ENCODE peak calls at places on chromosomes 2 and 18, in five cellular contexts. U is OCI-LY7, M is mesenchymal stem cell, G is left lung, X is fibroblast of lung. Q is an unnamed sample.

GRCh38 chr18:78376036-78376435 is 603.6 kb upstream of the SALL3 start:
- DNase-seq in X (no peak), U (no peak), G (no peak), M (no peak), Q (no peak)

GRCh38 chr2:56688661-56689060 is 504.9 kb downstream of the CCDC85A start:
- DNase-seq in X (no peak), U (no peak), M (no peak), G (no peak), Q (no peak)

GRCh38 chr2:95347681-95348608 is 50.8 kb downstream of the KCNIP3 start:
- DNase-seq in U (no peak), G (peak; percentile 63), X (no peak), M (no peak), Q (no peak)

GRCh38 chr2:209977386-209978239 is 24.8 kb upstream of the RPE start:
- DNase-seq in M (peak; percentile 41), G (no peak), U (peak; percentile 50), X (peak; percentile 66), Q (peak; percentile 4)

GRCh38 chr2:183284606-183285005 is 160.4 kb downstream of the NUP35 start:
- DNase-seq in X (no peak), G (no peak), M (peak; percentile 79), U (no peak), Q (no peak)

GRCh38 chr2:11481426-11481788 is 15.4 kb upstream of the E2F6 start:
- DNase-seq in M (no peak), U (no peak), G (no peak), X (no peak), Q (no peak)

GRCh38 chr2:129667586-129667985 is 311.9 kb upstream of the RAB6C start:
- DNase-seq in U (no peak), M (no peak), G (no peak), X (no peak), Q (no peak)

GRCh38 chr18:23193727-23194126 is 58.4 kb downstream of the CABLES1 start:
- DNase-seq in X (no peak), M (no peak), U (no peak), G (no peak), Q (no peak)

GRCh38 chr18:6874316-6874715 is 144.8 kb downstream of the ARHGAP28 start:
- DNase-seq in M (peak; percentile 6), X (peak; percentile 27), G (no peak), U (no peak), Q (no peak)

GRCh38 chr2:45822272-45822630 is 170.8 kb downstream of the PRKCE start:
- DNase-seq in G (no peak), U (no peak), M (no peak), X (no peak), Q (no peak)

GRCh38 chr2:97730245-97730644 is 16.9 kb downstream of the ZAP70 start:
- DNase-seq in X (peak; percentile 17), G (no peak), U (no peak), M (peak; percentile 28), Q (no peak)

GRCh38 chr2:98828369-98828744 is 97.4 kb upstream of the MGAT4A start:
- DNase-seq in M (no peak), X (no peak), G (no peak), U (no peak), Q (no peak)

GRCh38 chr2:3644246-3644525 is 13.8 kb upstream of the ALLC start:
- DNase-seq in G (no peak), M (no peak), U (no peak), X (no peak), Q (no peak)

GRCh38 chr2:47056374-47056773 is 98.7 kb downstream of the STPG4 start:
- DNase-seq in X (peak; percentile 92), G (peak; percentile 58), M (peak; percentile 66), U (no peak), Q (peak; percentile 68)

GRCh38 chr2:237438082-237438925 is 24.3 kb upstream of the COL6A3 start:
- DNase-seq in M (no peak), U (no peak), G (no peak), X (no peak), Q (no peak)

GRCh38 chr2:47201224-47201623 is 46.1 kb upstream of the STPG4 start:
- DNase-seq in M (peak; percentile 69), U (no peak), G (no peak), X (peak; percentile 73), Q (no peak)

GRCh38 chr2:26848336-26849055 is 564 bp downstream of the DPYSL5 start:
- DNase-seq in X (no peak), M (peak; percentile 12), G (no peak), U (no peak), Q (no peak)

GRCh38 chr2:210663574-210663973 is 107.2 kb downstream of the CPS1 start:
- DNase-seq in U (no peak), X (peak; percentile 22), M (peak; percentile 46), G (no peak), Q (no peak)

GRCh38 chr2:143759455-143759854 is 630.2 kb downstream of the ARHGAP15 start:
- DNase-seq in X (no peak), M (no peak), G (no peak), U (no peak), Q (no peak)

GRCh38 chr2:146984014-146984413 is 860.8 kb upstream of the ACVR2A start:
- DNase-seq in U (no peak), G (no peak), M (no peak), X (no peak), Q (no peak)

GRCh38 chr18:54235871-54236270 is 11.4 kb upstream of the MBD2 start:
- DNase-seq in U (no peak), G (no peak), X (no peak), M (peak; percentile 61), Q (no peak)

GRCh38 chr18:43486462-43486861 is 209.2 kb upstream of the SYT4 start:
- DNase-seq in M (no peak), G (no peak), X (peak; percentile 1), U (peak; percentile 67), Q (no peak)

GRCh38 chr2:16413257-16413656 is 252.4 kb downstream of the CYRIA start:
- DNase-seq in X (no peak), U (no peak), G (no peak), M (no peak), Q (no peak)

GRCh38 chr2:156023266-156023879 is 309.1 kb downstream of the NR4A2 start:
- DNase-seq in G (no peak), X (no peak), M (no peak), U (no peak), Q (no peak)

GRCh38 chr18:48913201-48913600 is 37.6 kb downstream of the SMAD7 start:
- DNase-seq in U (peak; percentile 48), M (no peak), X (no peak), G (no peak), Q (no peak)

GRCh38 chr2:10984418-10985130 is 72.8 kb downstream of the KCNF1 start:
- DNase-seq in G (peak; percentile 28), U (no peak), X (peak; percentile 46), M (no peak), Q (no peak)

GRCh38 chr2:165793779-165794519 is at the start of gene GALNT3:
- DNase-seq in X (no peak), U (no peak), G (peak; percentile 95), M (peak; percentile 11), Q (no peak)

GRCh38 chr2:39119732-39120520 is 925 bp downstream of the SOS1 start:
- DNase-seq in U (peak; percentile 81), M (peak; percentile 68), X (peak; percentile 55), G (peak; percentile 90), Q (no peak)

GRCh38 chr2:175811966-175812365 is 190.1 kb downstream of the LNPK start:
- DNase-seq in G (no peak), U (no peak), M (no peak), X (no peak), Q (no peak)

GRCh38 chr18:9782073-9782857 is 74.2 kb downstream of the RAB31 start:
- DNase-seq in G (no peak), U (no peak), X (peak; percentile 96), M (peak; percentile 95), Q (peak; percentile 85)

GRCh38 chr18:63111549-63112402 is 207.8 kb downstream of the BCL2 start:
- DNase-seq in U (peak; percentile 1), X (no peak), M (peak; percentile 5), G (no peak), Q (no peak)

GRCh38 chr18:3595282-3596273 is 145.6 kb downstream of the TGIF1 start:
- DNase-seq in U (peak; percentile 64), M (peak; percentile 99), X (peak; percentile 97), G (no peak), Q (peak; percentile 90)

GRCh38 chr18:3592864-3593263 is 142.9 kb downstream of the TGIF1 start:
- DNase-seq in U (no peak), G (no peak), M (no peak), X (no peak), Q (no peak)

GRCh38 chr18:3593381-3593903 is 143.5 kb downstream of the TGIF1 start:
- DNase-seq in U (no peak), M (peak; percentile 98), G (no peak), X (peak; percentile 76), Q (no peak)

GRCh38 chr18:3594760-3595241 is 144.8 kb downstream of the TGIF1 start:
- DNase-seq in G (no peak), X (peak; percentile 55), M (peak; percentile 70), U (peak; percentile 31), Q (no peak)

GRCh38 chr18:3593904-3594759 is 144.2 kb downstream of the TGIF1 start:
- DNase-seq in G (no peak), U (peak; percentile 97), X (peak; percentile 99), M (peak; percentile 99), Q (peak; percentile 96)
- H3K4me3 ChIP-seq in G (peak overlapping the region; percentile 32), U (peak overlapping the region; percentile 79), X (peak overlapping the region; percentile 64), M (no peak overlapping the region), Q (peak overlapping the region; percentile 76)

GRCh38 chr2:119364798-119365197 is 1.8 kb downstream of the C2orf76 start:
- DNase-seq in X (no peak), U (no peak), G (no peak), M (no peak), Q (no peak)
- H3K27ac ChIP-seq in X (no peak overlapping the region), U (peak overlapping the region; percentile 77), G (no peak overlapping the region), M (no peak overlapping the region), Q (no peak overlapping the region)

GRCh38 chr2:119693967-119694366 is 15.0 kb downstream of the TMEM177 start:
- DNase-seq in M (no peak), G (no peak), U (no peak), X (no peak), Q (no peak)

GRCh38 chr2:119696005-119696404 is 17.0 kb downstream of the TMEM177 start:
- DNase-seq in M (no peak), X (no peak), U (no peak), G (no peak), Q (no peak)

GRCh38 chr2:119693567-119693966 is 14.6 kb downstream of the TMEM177 start:
- DNase-seq in X (no peak), M (no peak), U (no peak), G (no peak), Q (no peak)

GRCh38 chr2:119694470-119694993 is 15.5 kb downstream of the TMEM177 start:
- DNase-seq in M (no peak), U (no peak), X (no peak), G (no peak), Q (no peak)

GRCh38 chr2:119694994-119695521 is 16.1 kb downstream of the TMEM177 start:
- DNase-seq in M (peak; percentile 64), G (no peak), U (no peak), X (peak; percentile 76), Q (no peak)
- H3K4me3 ChIP-seq in M (no peak overlapping the region), G (no peak overlapping the region), U (no peak overlapping the region), X (no peak overlapping the region), Q (peak overlapping the region; percentile 23)

DNA sequence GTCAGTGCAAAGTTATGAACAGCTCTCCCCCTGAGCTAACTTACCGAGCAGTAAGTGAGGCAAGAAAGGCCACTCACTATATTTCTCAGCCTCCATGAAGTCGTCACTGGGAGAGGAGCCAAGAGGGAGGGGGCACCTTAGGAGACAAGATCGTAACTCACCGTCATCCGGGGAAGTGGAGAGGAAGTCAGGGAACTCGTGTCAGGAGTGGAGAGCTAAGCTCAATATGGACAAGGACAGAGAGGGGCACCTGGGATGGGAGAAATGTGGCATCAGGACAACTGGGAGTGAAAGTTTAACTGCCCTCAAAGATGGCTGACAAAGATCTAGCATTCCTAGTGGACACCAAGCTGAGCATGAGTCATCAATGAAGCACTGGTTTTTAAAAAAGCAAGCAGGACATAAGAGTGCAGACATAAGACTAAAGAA is 37.1 kb downstream of the BCL11A start:
- DNase-seq in X (peak; percentile 67), M (peak; percentile 70), U (no peak), G (no peak), Q (peak; percentile 75)
- H3K27ac ChIP-seq in X (peak overlapping the region; percentile 66), M (peak overlapping the region; percentile 97), U (no peak overlapping the region), G (peak overlapping the region; percentile 84), Q (peak overlapping the region; percentile 99)

Q was measured in AG04450.